ENCODE peak calls at places on chromosomes 1 and 21, in six cellular contexts. One of them, this sample, is unnamed.

GRCh38 chr1:200139661-200140250 is 112.2 kb downstream of the NR5A2 start:
- DNase-seq in IMR-90: peak; percentile 68
- DNase-seq in H9: no peak
- DNase-seq in neuronal stem cell: no peak
- DNase-seq in H1: no peak
- DNase-seq in trophoblast cell: peak; percentile 76
- DNase-seq in this sample: peak; percentile 60

GRCh38 chr21:45430521-45431501 is 25.8 kb downstream of the COL18A1 start:
- DNase-seq in IMR-90: peak; percentile 65
- DNase-seq in H9: peak; percentile 78
- DNase-seq in neuronal stem cell: peak; percentile 78
- DNase-seq in H1: peak; percentile 72
- DNase-seq in trophoblast cell: no peak
- DNase-seq in this sample: peak; percentile 54

GRCh38 chr1:198699167-198700015 is 60.6 kb downstream of the PTPRC start:
- DNase-seq in IMR-90: peak; percentile 28
- DNase-seq in H9: peak; percentile 77
- DNase-seq in neuronal stem cell: peak; percentile 44
- DNase-seq in H1: peak; percentile 79
- DNase-seq in trophoblast cell: peak; percentile 82
- DNase-seq in this sample: peak; percentile 48

GRCh38 chr1:167066333-167067122 is 23.6 kb downstream of the GPA33 start:
- DNase-seq in IMR-90: peak; percentile 15
- DNase-seq in H9: peak; percentile 82
- DNase-seq in neuronal stem cell: peak; percentile 73
- DNase-seq in H1: peak; percentile 97
- DNase-seq in trophoblast cell: peak; percentile 83
- DNase-seq in this sample: peak; percentile 65

GRCh38 chr1:160605792-160606520 is 26.7 kb upstream of the CD84 start:
- DNase-seq in IMR-90: no peak
- DNase-seq in H9: no peak
- DNase-seq in neuronal stem cell: no peak
- DNase-seq in H1: no peak
- DNase-seq in trophoblast cell: peak; percentile 31
- DNase-seq in this sample: no peak

GRCh38 chr1:66809736-66810326 is 8.8 kb upstream of the INSL5 start:
- DNase-seq in IMR-90: peak; percentile 22
- DNase-seq in H9: no peak
- DNase-seq in neuronal stem cell: no peak
- DNase-seq in H1: no peak
- DNase-seq in trophoblast cell: no peak
- DNase-seq in this sample: peak; percentile 63

GRCh38 chr1:29515188-29515955 is 279.1 kb downstream of the PTPRU start:
- DNase-seq in IMR-90: no peak
- DNase-seq in H9: peak; percentile 9
- DNase-seq in neuronal stem cell: no peak
- DNase-seq in H1: no peak
- DNase-seq in trophoblast cell: no peak
- DNase-seq in this sample: no peak

GRCh38 chr1:26318338-26319064 is 743 bp downstream of the CD52 start:
- DNase-seq in IMR-90: no peak
- DNase-seq in H9: no peak
- DNase-seq in neuronal stem cell: no peak
- DNase-seq in H1: no peak
- DNase-seq in trophoblast cell: no peak
- DNase-seq in this sample: no peak

GRCh38 chr21:41706678-41707077 is 60.2 kb downstream of the RIPK4 start:
- DNase-seq in IMR-90: peak; percentile 39
- DNase-seq in H9: no peak
- DNase-seq in neuronal stem cell: no peak
- DNase-seq in H1: no peak
- DNase-seq in trophoblast cell: no peak
- DNase-seq in this sample: no peak

GRCh38 chr1:223046011-223046410 is 97.0 kb downstream of the TLR5 start:
- DNase-seq in IMR-90: no peak
- DNase-seq in H9: no peak
- DNase-seq in neuronal stem cell: no peak
- DNase-seq in H1: no peak
- DNase-seq in trophoblast cell: no peak
- DNase-seq in this sample: no peak

GRCh38 chr21:41970751-41971653 is 17.2 kb upstream of the C2CD2 start:
- DNase-seq in IMR-90: no peak
- DNase-seq in H9: no peak
- DNase-seq in neuronal stem cell: no peak
- DNase-seq in H1: peak; percentile 53
- DNase-seq in trophoblast cell: no peak
- DNase-seq in this sample: no peak

DNA sequence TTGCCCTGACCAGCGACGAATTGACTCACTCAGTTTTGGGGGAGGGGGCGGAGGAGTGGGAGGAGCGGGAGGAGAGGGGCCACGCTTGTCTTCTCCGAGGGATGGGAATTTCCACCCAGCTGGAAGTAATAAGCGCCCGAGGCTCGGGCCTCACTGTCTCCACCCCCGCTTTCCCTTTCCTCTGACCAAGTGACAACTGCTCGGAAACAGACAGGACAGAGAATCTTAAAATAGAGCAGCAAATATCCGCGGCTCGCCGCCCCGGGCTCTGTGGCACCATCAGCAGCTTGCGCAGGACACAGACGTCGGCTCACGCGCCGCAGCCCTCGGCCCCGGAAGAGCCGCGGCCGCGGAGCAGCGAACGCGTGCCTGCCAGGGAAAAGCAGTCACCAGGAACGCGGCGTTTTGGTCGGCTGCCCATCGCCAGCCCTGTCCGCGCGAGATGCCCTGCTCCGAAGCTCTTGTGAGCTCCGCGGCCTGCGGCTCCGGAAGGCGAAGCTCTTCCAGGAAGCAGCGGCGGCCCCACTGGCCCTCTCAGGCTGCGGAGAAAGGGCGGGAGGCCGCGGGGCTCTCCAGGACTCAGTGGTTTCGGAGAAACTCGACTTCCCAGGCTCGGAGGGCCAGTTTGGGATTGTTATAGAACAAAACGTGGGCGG is 10.7 kb upstream of the RGS16 start:
- DNase-seq in IMR-90: peak; percentile 79
- DNase-seq in H9: peak; percentile 72
- DNase-seq in neuronal stem cell: peak; percentile 73
- DNase-seq in H1: peak; percentile 75
- DNase-seq in trophoblast cell: peak; percentile 97
- DNase-seq in this sample: peak; percentile 98
- H3K4ac ChIP-seq in IMR-90: peak overlapping the region; percentile 28
- H3K4ac ChIP-seq in H9: no peak overlapping the region
- H3K4ac ChIP-seq in neuronal stem cell: no peak overlapping the region
- H3K4ac ChIP-seq in H1: peak overlapping the region; percentile 35
- H3K4ac ChIP-seq in trophoblast cell: peak overlapping the region; percentile 87
- H3K4ac ChIP-seq in this sample: peak overlapping the region; percentile 85

GRCh38 chr1:107430540-107431228 is 289.8 kb downstream of the NTNG1 start:
- DNase-seq in IMR-90: peak; percentile 38
- DNase-seq in H9: no peak
- DNase-seq in neuronal stem cell: peak; percentile 20
- DNase-seq in H1: no peak
- DNase-seq in trophoblast cell: peak; percentile 84
- DNase-seq in this sample: peak; percentile 4
- H3K4me2 ChIP-seq in IMR-90: no peak overlapping the region
- H3K4me2 ChIP-seq in H9: no peak overlapping the region
- H3K4me2 ChIP-seq in neuronal stem cell: no peak overlapping the region
- H3K4me2 ChIP-seq in H1: no peak overlapping the region
- H3K4me2 ChIP-seq in trophoblast cell: no peak overlapping the region
- H3K4me2 ChIP-seq in this sample: no peak overlapping the region

GRCh38 chr1:233738850-233739249 is 124.9 kb downstream of the KCNK1 start:
- DNase-seq in IMR-90: no peak
- DNase-seq in H9: peak; percentile 74
- DNase-seq in neuronal stem cell: no peak
- DNase-seq in H1: peak; percentile 58
- DNase-seq in trophoblast cell: peak; percentile 64
- DNase-seq in this sample: no peak
- H2AFZ ChIP-seq in IMR-90: no peak overlapping the region
- H2AFZ ChIP-seq in H9: no peak overlapping the region
- H2AFZ ChIP-seq in neuronal stem cell: peak overlapping the region; percentile 29
- H2AFZ ChIP-seq in H1: peak overlapping the region; percentile 68
- H2AFZ ChIP-seq in trophoblast cell: no peak overlapping the region
- H2AFZ ChIP-seq in this sample: no peak overlapping the region

DNA sequence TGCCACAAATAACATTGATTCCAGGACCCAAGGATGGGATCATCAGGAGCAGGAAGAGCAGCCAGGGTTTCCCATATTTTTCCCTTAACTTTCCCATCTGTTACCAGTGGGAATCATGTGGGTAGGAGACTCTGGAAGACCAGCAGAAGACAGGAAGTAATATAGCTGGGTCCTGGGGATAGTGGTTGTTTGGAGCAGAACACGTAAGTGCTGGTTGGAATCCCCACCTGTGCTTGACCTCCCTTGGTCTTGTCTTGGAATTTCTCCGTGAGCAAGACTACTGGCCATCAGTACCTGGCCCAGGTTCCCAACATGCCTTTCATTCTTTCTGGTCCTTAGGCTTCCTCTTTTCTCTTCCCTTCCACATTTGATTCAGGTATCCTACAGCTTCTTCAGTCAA is 20.9 kb upstream of the SLC27A3 start:
- DNase-seq in IMR-90: no peak
- DNase-seq in H9: no peak
- DNase-seq in neuronal stem cell: no peak
- DNase-seq in H1: no peak
- DNase-seq in trophoblast cell: peak; percentile 82
- DNase-seq in this sample: no peak
- H3K4ac ChIP-seq in IMR-90: no peak overlapping the region
- H3K4ac ChIP-seq in H9: no peak overlapping the region
- H3K4ac ChIP-seq in neuronal stem cell: no peak overlapping the region
- H3K4ac ChIP-seq in H1: no peak overlapping the region
- H3K4ac ChIP-seq in trophoblast cell: no peak overlapping the region
- H3K4ac ChIP-seq in this sample: no peak overlapping the region

GRCh38 chr1:3480369-3480719 is 25.9 kb downstream of the ARHGEF16 start:
- DNase-seq in IMR-90: no peak
- DNase-seq in H9: no peak
- DNase-seq in neuronal stem cell: no peak
- DNase-seq in H1: no peak
- DNase-seq in trophoblast cell: no peak
- DNase-seq in this sample: no peak

GRCh38 chr1:3479511-3480368 is 25.3 kb downstream of the ARHGEF16 start:
- DNase-seq in IMR-90: no peak
- DNase-seq in H9: no peak
- DNase-seq in neuronal stem cell: no peak
- DNase-seq in H1: no peak
- DNase-seq in trophoblast cell: no peak
- DNase-seq in this sample: no peak

GRCh38 chr1:3481836-3482589 is 27.5 kb downstream of the ARHGEF16 start:
- DNase-seq in IMR-90: no peak
- DNase-seq in H9: no peak
- DNase-seq in neuronal stem cell: no peak
- DNase-seq in H1: no peak
- DNase-seq in trophoblast cell: peak; percentile 95
- DNase-seq in this sample: no peak

GRCh38 chr1:3482590-3482899 is 28.1 kb downstream of the ARHGEF16 start:
- DNase-seq in IMR-90: no peak
- DNase-seq in H9: peak; percentile 44
- DNase-seq in neuronal stem cell: no peak
- DNase-seq in H1: no peak
- DNase-seq in trophoblast cell: no peak
- DNase-seq in this sample: no peak

DNA sequence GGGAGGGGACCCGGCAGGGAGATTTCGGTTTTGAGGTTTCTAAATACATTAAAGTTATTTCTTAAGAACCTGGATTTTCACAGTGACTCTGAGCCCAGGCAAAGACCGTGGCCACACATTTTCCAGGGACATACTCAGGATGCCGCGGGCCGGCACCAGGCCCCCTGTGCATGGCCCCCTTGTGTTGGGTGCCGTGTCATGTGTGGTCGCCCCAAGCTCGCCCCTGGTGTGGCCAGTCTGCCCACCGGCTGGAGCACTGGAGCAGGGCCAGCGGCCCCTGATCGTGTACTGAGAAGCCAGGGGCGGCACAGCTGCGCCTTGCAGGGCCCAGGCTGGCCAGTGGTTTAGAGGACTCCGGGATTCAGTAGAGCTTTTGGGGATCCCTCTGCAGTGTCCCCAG is 26.6 kb downstream of the ARHGEF16 start:
- DNase-seq in IMR-90: no peak
- DNase-seq in H9: no peak
- DNase-seq in neuronal stem cell: no peak
- DNase-seq in H1: no peak
- DNase-seq in trophoblast cell: no peak
- DNase-seq in this sample: no peak
- H3K4me2 ChIP-seq in IMR-90: no peak overlapping the region
- H3K4me2 ChIP-seq in H9: no peak overlapping the region
- H3K4me2 ChIP-seq in neuronal stem cell: no peak overlapping the region
- H3K4me2 ChIP-seq in H1: no peak overlapping the region
- H3K4me2 ChIP-seq in trophoblast cell: no peak overlapping the region
- H3K4me2 ChIP-seq in this sample: no peak overlapping the region

This sample was measured in mesenchymal stem cell.